ENCODE peak calls at places on chromosome 13, in eight cellular contexts. One of them, this sample, is unnamed.

GRCh38 chr13:34914416-34914815 is 27.7 kb upstream of the NBEA start:
- DNase-seq in left colon: no peak
- DNase-seq in left lobe of liver: no peak
- DNase-seq in choroid plexus epithelial cell: no peak
- DNase-seq in activated CD4-positive, CD25-positive, alpha-beta regulatory T cell treated with anti-CD3 and anti-CD28 coated beads, Interleukin-2, amount 50 U/mL, for 16 hours: no peak
- DNase-seq in natural killer cell: no peak
- DNase-seq in T47D: no peak
- DNase-seq in heart right ventricle: no peak
- DNase-seq in this sample: no peak

GRCh38 chr13:75715598-75716523 is 79.7 kb downstream of the LMO7 start:
- DNase-seq in left colon: no peak
- DNase-seq in left lobe of liver: no peak
- DNase-seq in choroid plexus epithelial cell: peak
- DNase-seq in activated CD4-positive, CD25-positive, alpha-beta regulatory T cell treated with anti-CD3 and anti-CD28 coated beads, Interleukin-2, amount 50 U/mL, for 16 hours: no peak
- DNase-seq in natural killer cell: no peak
- DNase-seq in T47D: peak
- DNase-seq in heart right ventricle: no peak
- DNase-seq in this sample: no peak

GRCh38 chr13:101846701-101847100 is 394.2 kb downstream of the ITGBL1 start:
- DNase-seq in left colon: no peak
- DNase-seq in left lobe of liver: no peak
- DNase-seq in choroid plexus epithelial cell: no peak
- DNase-seq in activated CD4-positive, CD25-positive, alpha-beta regulatory T cell treated with anti-CD3 and anti-CD28 coated beads, Interleukin-2, amount 50 U/mL, for 16 hours: no peak
- DNase-seq in natural killer cell: no peak
- DNase-seq in T47D: no peak
- DNase-seq in heart right ventricle: no peak
- DNase-seq in this sample: no peak

GRCh38 chr13:98835156-98835555 is 82.7 kb upstream of the SLC15A1 start:
- DNase-seq in left colon: no peak
- DNase-seq in left lobe of liver: no peak
- DNase-seq in choroid plexus epithelial cell: no peak
- DNase-seq in activated CD4-positive, CD25-positive, alpha-beta regulatory T cell treated with anti-CD3 and anti-CD28 coated beads, Interleukin-2, amount 50 U/mL, for 16 hours: no peak
- DNase-seq in natural killer cell: no peak
- DNase-seq in T47D: no peak
- DNase-seq in heart right ventricle: no peak
- DNase-seq in this sample: no peak

GRCh38 chr13:110716235-110716505 is 2.7 kb downstream of the ING1 start:
- DNase-seq in left colon: peak
- DNase-seq in left lobe of liver: peak
- DNase-seq in choroid plexus epithelial cell: peak
- DNase-seq in activated CD4-positive, CD25-positive, alpha-beta regulatory T cell treated with anti-CD3 and anti-CD28 coated beads, Interleukin-2, amount 50 U/mL, for 16 hours: no peak
- DNase-seq in natural killer cell: no peak
- DNase-seq in T47D: peak
- DNase-seq in heart right ventricle: peak
- DNase-seq in this sample: no peak

GRCh38 chr13:26941345-26942174 is 181.0 kb upstream of the GPR12 start:
- DNase-seq in left colon: peak
- DNase-seq in left lobe of liver: no peak
- DNase-seq in choroid plexus epithelial cell: peak
- DNase-seq in activated CD4-positive, CD25-positive, alpha-beta regulatory T cell treated with anti-CD3 and anti-CD28 coated beads, Interleukin-2, amount 50 U/mL, for 16 hours: no peak
- DNase-seq in natural killer cell: no peak
- DNase-seq in T47D: no peak
- DNase-seq in heart right ventricle: no peak
- DNase-seq in this sample: peak

GRCh38 chr13:26881154-26881553 is 120.6 kb upstream of the GPR12 start:
- DNase-seq in left colon: no peak
- DNase-seq in left lobe of liver: no peak
- DNase-seq in choroid plexus epithelial cell: peak
- DNase-seq in activated CD4-positive, CD25-positive, alpha-beta regulatory T cell treated with anti-CD3 and anti-CD28 coated beads, Interleukin-2, amount 50 U/mL, for 16 hours: no peak
- DNase-seq in natural killer cell: no peak
- DNase-seq in T47D: peak
- DNase-seq in heart right ventricle: no peak
- DNase-seq in this sample: peak

GRCh38 chr13:85665286-85665685 is 133.9 kb downstream of the SLITRK6 start:
- DNase-seq in left colon: no peak
- DNase-seq in left lobe of liver: no peak
- DNase-seq in choroid plexus epithelial cell: peak
- DNase-seq in activated CD4-positive, CD25-positive, alpha-beta regulatory T cell treated with anti-CD3 and anti-CD28 coated beads, Interleukin-2, amount 50 U/mL, for 16 hours: no peak
- DNase-seq in natural killer cell: no peak
- DNase-seq in T47D: peak
- DNase-seq in heart right ventricle: no peak
- DNase-seq in this sample: no peak

GRCh38 chr13:23160241-23161175 is 20.3 kb upstream of the SGCG start:
- DNase-seq in left colon: no peak
- DNase-seq in left lobe of liver: no peak
- DNase-seq in choroid plexus epithelial cell: no peak
- DNase-seq in activated CD4-positive, CD25-positive, alpha-beta regulatory T cell treated with anti-CD3 and anti-CD28 coated beads, Interleukin-2, amount 50 U/mL, for 16 hours: no peak
- DNase-seq in natural killer cell: no peak
- DNase-seq in T47D: no peak
- DNase-seq in heart right ventricle: no peak
- DNase-seq in this sample: peak

This sample was measured in AG10803.